ENCODE peak calls at places on chromosome 9, in eight cellular contexts. One of them, this sample, is unnamed.
A peak's percentile ranks its signal among the peaks of the same experiment; 100 is the strongest.

GRCh38 chr9:91486699-91487497 is 63.3 kb upstream of the NFIL3 start:
- DNase-seq in spleen: no peak
- DNase-seq in choroid plexus epithelial cell: peak; percentile 55
- DNase-seq in K562: peak; percentile 14
- DNase-seq in nephron progenitor cell: no peak
- DNase-seq in PC-9: no peak
- DNase-seq in neural crest cell: no peak
- DNase-seq in mammary epithelial cell: no peak
- DNase-seq in this sample: no peak

GRCh38 chr9:133560311-133560710 is 25.8 kb downstream of the ADAMTSL2 start:
- DNase-seq in mammary epithelial cell: no peak
- DNase-seq in neural crest cell: no peak
- DNase-seq in K562: no peak
- DNase-seq in choroid plexus epithelial cell: no peak
- DNase-seq in nephron progenitor cell: no peak
- DNase-seq in PC-9: no peak
- DNase-seq in spleen: no peak
- DNase-seq in this sample: no peak

GRCh38 chr9:134961331-134962064 is 43.8 kb upstream of the FCN1 start:
- DNase-seq in nephron progenitor cell: no peak
- DNase-seq in PC-9: no peak
- DNase-seq in mammary epithelial cell: no peak
- DNase-seq in neural crest cell: no peak
- DNase-seq in spleen: peak; percentile 64
- DNase-seq in K562: no peak
- DNase-seq in choroid plexus epithelial cell: no peak
- DNase-seq in this sample: no peak

GRCh38 chr9:114428466-114428865 is 40.7 kb upstream of the AKNA start:
- DNase-seq in nephron progenitor cell: no peak
- DNase-seq in spleen: peak; percentile 51
- DNase-seq in K562: no peak
- DNase-seq in mammary epithelial cell: no peak
- DNase-seq in neural crest cell: no peak
- DNase-seq in choroid plexus epithelial cell: no peak
- DNase-seq in PC-9: no peak
- DNase-seq in this sample: no peak

GRCh38 chr9:13705356-13705755 is 425.9 kb upstream of the MPDZ start:
- DNase-seq in nephron progenitor cell: no peak
- DNase-seq in spleen: no peak
- DNase-seq in mammary epithelial cell: no peak
- DNase-seq in PC-9: no peak
- DNase-seq in neural crest cell: no peak
- DNase-seq in choroid plexus epithelial cell: no peak
- DNase-seq in K562: no peak
- DNase-seq in this sample: no peak

GRCh38 chr9:128208943-128209695 is 5.9 kb downstream of the DNM1 start:
- DNase-seq in K562: no peak
- DNase-seq in spleen: no peak
- DNase-seq in neural crest cell: no peak
- DNase-seq in mammary epithelial cell: no peak
- DNase-seq in nephron progenitor cell: no peak
- DNase-seq in PC-9: no peak
- DNase-seq in choroid plexus epithelial cell: no peak
- DNase-seq in this sample: no peak

GRCh38 chr9:127776195-127776918 is 2.1 kb downstream of the SH2D3C start:
- DNase-seq in K562: peak; percentile 83
- DNase-seq in nephron progenitor cell: peak; percentile 62
- DNase-seq in neural crest cell: no peak
- DNase-seq in mammary epithelial cell: no peak
- DNase-seq in choroid plexus epithelial cell: no peak
- DNase-seq in spleen: peak; percentile 93
- DNase-seq in PC-9: no peak
- DNase-seq in this sample: no peak

GRCh38 chr9:92589918-92590317 is 54.1 kb upstream of the ECM2 start:
- DNase-seq in neural crest cell: no peak
- DNase-seq in choroid plexus epithelial cell: peak; percentile 5
- DNase-seq in nephron progenitor cell: no peak
- DNase-seq in mammary epithelial cell: no peak
- DNase-seq in K562: no peak
- DNase-seq in PC-9: no peak
- DNase-seq in spleen: no peak
- DNase-seq in this sample: no peak

GRCh38 chr9:21505425-21506179 is 23.5 kb upstream of the IFNE start:
- DNase-seq in PC-9: no peak
- DNase-seq in neural crest cell: no peak
- DNase-seq in choroid plexus epithelial cell: peak; percentile 27
- DNase-seq in nephron progenitor cell: no peak
- DNase-seq in K562: no peak
- DNase-seq in spleen: no peak
- DNase-seq in mammary epithelial cell: peak; percentile 80
- DNase-seq in this sample: no peak

GRCh38 chr9:76302947-76303550 is 91.2 kb downstream of the RFK start:
- DNase-seq in spleen: no peak
- DNase-seq in mammary epithelial cell: peak; percentile 26
- DNase-seq in PC-9: no peak
- DNase-seq in nephron progenitor cell: no peak
- DNase-seq in choroid plexus epithelial cell: peak; percentile 83
- DNase-seq in K562: peak; percentile 38
- DNase-seq in neural crest cell: no peak
- DNase-seq in this sample: no peak

GRCh38 chr9:79617395-79617794 is 45.6 kb downstream of the TLE4 start:
- DNase-seq in PC-9: no peak
- DNase-seq in nephron progenitor cell: no peak
- DNase-seq in spleen: no peak
- DNase-seq in mammary epithelial cell: peak; percentile 21
- DNase-seq in neural crest cell: no peak
- DNase-seq in K562: no peak
- DNase-seq in choroid plexus epithelial cell: peak; percentile 77
- DNase-seq in this sample: no peak

GRCh38 chr9:29006603-29007002 is 1433.3 kb upstream of the C9orf72 start:
- DNase-seq in spleen: no peak
- DNase-seq in choroid plexus epithelial cell: no peak
- DNase-seq in nephron progenitor cell: no peak
- DNase-seq in K562: no peak
- DNase-seq in mammary epithelial cell: no peak
- DNase-seq in neural crest cell: no peak
- DNase-seq in PC-9: no peak
- DNase-seq in this sample: no peak

GRCh38 chr9:92242115-92242778 is 51.2 kb downstream of the IARS1 start:
- DNase-seq in PC-9: no peak
- DNase-seq in choroid plexus epithelial cell: peak; percentile 99
- DNase-seq in nephron progenitor cell: no peak
- DNase-seq in spleen: no peak
- DNase-seq in neural crest cell: peak; percentile 10
- DNase-seq in K562: no peak
- DNase-seq in mammary epithelial cell: peak; percentile 63
- DNase-seq in this sample: no peak

GRCh38 chr9:4277531-4277991 is 22.3 kb downstream of the GLIS3 start:
- DNase-seq in choroid plexus epithelial cell: peak; percentile 50
- DNase-seq in K562: no peak
- DNase-seq in mammary epithelial cell: no peak
- DNase-seq in neural crest cell: no peak
- DNase-seq in spleen: no peak
- DNase-seq in nephron progenitor cell: no peak
- DNase-seq in PC-9: no peak
- DNase-seq in this sample: peak; percentile 15

GRCh38 chr9:92650839-92651621 is 18.9 kb downstream of the IPPK start:
- DNase-seq in PC-9: no peak
- DNase-seq in choroid plexus epithelial cell: peak; percentile 90
- DNase-seq in spleen: peak; percentile 37
- DNase-seq in neural crest cell: no peak
- DNase-seq in mammary epithelial cell: no peak
- DNase-seq in nephron progenitor cell: no peak
- DNase-seq in K562: no peak
- DNase-seq in this sample: no peak

GRCh38 chr9:113654605-113655193 is 191.2 kb downstream of the RGS3 start:
- DNase-seq in spleen: no peak
- DNase-seq in nephron progenitor cell: no peak
- DNase-seq in mammary epithelial cell: no peak
- DNase-seq in choroid plexus epithelial cell: no peak
- DNase-seq in PC-9: no peak
- DNase-seq in K562: no peak
- DNase-seq in neural crest cell: no peak
- DNase-seq in this sample: no peak

GRCh38 chr9:110256142-110256391 is 240 bp downstream of the TXN start:
- DNase-seq in K562: no peak
- DNase-seq in spleen: no peak
- DNase-seq in nephron progenitor cell: peak; percentile 72
- DNase-seq in choroid plexus epithelial cell: no peak
- DNase-seq in neural crest cell: no peak
- DNase-seq in PC-9: no peak
- DNase-seq in mammary epithelial cell: no peak
- DNase-seq in this sample: peak; percentile 11

GRCh38 chr9:124262596-124263045 is 4.9 kb downstream of the NEK6 start:
- DNase-seq in spleen: no peak
- DNase-seq in PC-9: no peak
- DNase-seq in nephron progenitor cell: no peak
- DNase-seq in neural crest cell: no peak
- DNase-seq in choroid plexus epithelial cell: peak; percentile 55
- DNase-seq in K562: no peak
- DNase-seq in mammary epithelial cell: no peak
- DNase-seq in this sample: no peak

GRCh38 chr9:124263158-124263557 is 5.4 kb downstream of the NEK6 start:
- DNase-seq in mammary epithelial cell: no peak
- DNase-seq in nephron progenitor cell: no peak
- DNase-seq in K562: no peak
- DNase-seq in choroid plexus epithelial cell: no peak
- DNase-seq in spleen: no peak
- DNase-seq in PC-9: no peak
- DNase-seq in neural crest cell: no peak
- DNase-seq in this sample: no peak

GRCh38 chr9:124263800-124264426 is 6.2 kb downstream of the NEK6 start:
- DNase-seq in nephron progenitor cell: no peak
- DNase-seq in K562: no peak
- DNase-seq in spleen: peak; percentile 74
- DNase-seq in PC-9: no peak
- DNase-seq in neural crest cell: no peak
- DNase-seq in mammary epithelial cell: no peak
- DNase-seq in choroid plexus epithelial cell: no peak
- DNase-seq in this sample: no peak

GRCh38 chr9:124260769-124261603 is 3.2 kb downstream of the NEK6 start:
- DNase-seq in PC-9: peak; percentile 88
- DNase-seq in K562: no peak
- DNase-seq in neural crest cell: no peak
- DNase-seq in choroid plexus epithelial cell: peak; percentile 71
- DNase-seq in nephron progenitor cell: no peak
- DNase-seq in mammary epithelial cell: peak; percentile 54
- DNase-seq in spleen: peak; percentile 82
- DNase-seq in this sample: peak; percentile 45

DNA sequence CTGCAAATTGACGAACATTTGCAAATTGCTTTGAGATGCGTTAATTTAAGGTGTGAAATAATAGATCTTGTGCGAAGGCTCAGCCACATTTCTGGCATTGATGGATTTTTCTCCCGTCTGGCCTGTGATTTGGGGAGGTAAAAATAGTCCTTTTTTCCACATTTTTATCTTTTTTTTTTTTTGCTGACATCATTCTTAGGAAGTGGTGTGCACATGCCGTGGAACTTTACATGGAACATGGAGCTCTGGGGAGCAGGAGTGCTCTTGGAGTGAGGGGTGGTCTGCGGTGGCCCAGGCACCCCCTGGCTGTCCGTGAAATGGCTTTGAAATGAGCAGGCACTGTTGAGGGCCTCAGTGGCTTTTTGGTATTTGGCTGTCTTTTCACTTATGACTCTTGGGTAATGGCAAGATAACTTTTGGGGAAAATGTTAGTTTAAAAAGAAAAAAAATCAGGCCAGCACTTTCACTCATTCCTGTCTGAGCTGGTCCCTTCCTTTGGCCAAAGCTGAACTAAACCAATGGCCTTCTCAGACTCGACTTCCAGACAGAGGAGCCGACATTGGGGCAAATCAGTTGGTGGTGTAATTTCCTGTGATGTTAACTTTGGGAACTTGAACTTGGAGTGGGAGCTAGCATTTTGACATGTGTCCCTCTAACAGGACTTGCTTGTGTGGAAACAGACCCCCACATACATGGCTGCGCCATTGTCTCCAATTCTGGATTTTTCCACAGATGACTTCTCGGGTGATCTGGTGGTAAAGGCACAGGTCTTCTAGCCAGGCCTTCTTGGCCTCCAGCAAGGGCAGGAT is 4.2 kb downstream of the NEK6 start:
- DNase-seq in nephron progenitor cell: no peak
- DNase-seq in choroid plexus epithelial cell: peak; percentile 19
- DNase-seq in PC-9: no peak
- DNase-seq in mammary epithelial cell: no peak
- DNase-seq in spleen: no peak
- DNase-seq in K562: no peak
- DNase-seq in neural crest cell: no peak
- DNase-seq in this sample: no peak
- TF ChIP-seq CTCF in nephron progenitor cell: no peak
- TF ChIP-seq CTCF in choroid plexus epithelial cell: no peak
- TF ChIP-seq CTCF in PC-9: no peak
- TF ChIP-seq CTCF in mammary epithelial cell: no peak
- TF ChIP-seq CTCF in spleen: no peak
- TF ChIP-seq CTCF in K562: no peak
- TF ChIP-seq CTCF in neural crest cell: no peak
- TF ChIP-seq CTCF in this sample: no peak

GRCh38 chr9:107176701-107177100 is 106.4 kb upstream of the RAD23B start:
- DNase-seq in nephron progenitor cell: peak; percentile 67
- DNase-seq in PC-9: no peak
- DNase-seq in mammary epithelial cell: no peak
- DNase-seq in spleen: no peak
- DNase-seq in K562: no peak
- DNase-seq in choroid plexus epithelial cell: no peak
- DNase-seq in neural crest cell: no peak
- DNase-seq in this sample: no peak
- TF ChIP-seq CTCF in nephron progenitor cell: no peak
- TF ChIP-seq CTCF in PC-9: no peak
- TF ChIP-seq CTCF in mammary epithelial cell: no peak
- TF ChIP-seq CTCF in spleen: no peak
- TF ChIP-seq CTCF in K562: no peak
- TF ChIP-seq CTCF in choroid plexus epithelial cell: no peak
- TF ChIP-seq CTCF in neural crest cell: no peak
- TF ChIP-seq CTCF in this sample: no peak

GRCh38 chr9:136372561-136373299 is 739 bp downstream of the CARD9 start:
- DNase-seq in K562: peak; percentile 68
- DNase-seq in choroid plexus epithelial cell: peak; percentile 84
- DNase-seq in PC-9: peak; percentile 89
- DNase-seq in nephron progenitor cell: peak; percentile 78
- DNase-seq in spleen: peak; percentile 90
- DNase-seq in mammary epithelial cell: peak; percentile 26
- DNase-seq in neural crest cell: peak; percentile 54
- DNase-seq in this sample: peak; percentile 81
- TF ChIP-seq CTCF in K562: peak; percentile 53
- TF ChIP-seq CTCF in choroid plexus epithelial cell: peak; percentile 34
- TF ChIP-seq CTCF in PC-9: peak; percentile 36
- TF ChIP-seq CTCF in nephron progenitor cell: no peak
- TF ChIP-seq CTCF in spleen: peak; percentile 16
- TF ChIP-seq CTCF in mammary epithelial cell: no peak
- TF ChIP-seq CTCF in neural crest cell: peak; percentile 35
- TF ChIP-seq CTCF in this sample: no peak

DNA sequence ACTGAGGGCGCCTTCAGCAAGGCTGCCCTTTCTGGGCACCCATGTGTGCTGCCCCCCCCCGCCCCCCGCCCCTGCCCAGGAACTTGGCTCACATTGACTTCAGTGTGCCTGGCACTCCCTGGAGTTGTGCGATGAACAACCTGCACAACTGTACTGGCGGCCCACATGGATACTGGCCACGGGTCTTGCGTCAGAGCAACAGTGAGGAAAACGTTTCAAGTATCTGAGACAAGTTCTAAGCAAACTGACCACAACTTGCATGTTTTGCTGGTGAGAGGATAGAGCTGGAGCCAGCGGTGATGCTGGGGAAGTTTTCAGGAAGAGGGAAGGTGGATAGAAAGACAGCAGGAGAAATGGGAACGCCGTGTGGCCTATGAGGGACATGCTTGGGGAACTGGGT is 45.4 kb downstream of the HABP4 start:
- DNase-seq in neural crest cell: no peak
- DNase-seq in nephron progenitor cell: no peak
- DNase-seq in choroid plexus epithelial cell: peak; percentile 91
- DNase-seq in spleen: no peak
- DNase-seq in PC-9: no peak
- DNase-seq in mammary epithelial cell: peak; percentile 55
- DNase-seq in K562: no peak
- DNase-seq in this sample: no peak
- TF ChIP-seq CTCF in neural crest cell: no peak
- TF ChIP-seq CTCF in nephron progenitor cell: no peak
- TF ChIP-seq CTCF in choroid plexus epithelial cell: no peak
- TF ChIP-seq CTCF in spleen: no peak
- TF ChIP-seq CTCF in PC-9: no peak
- TF ChIP-seq CTCF in mammary epithelial cell: no peak
- TF ChIP-seq CTCF in K562: no peak
- TF ChIP-seq CTCF in this sample: no peak